ENCODE peak calls at places on chromosomes 16 and 17, in ten cellular contexts. G is thyroid gland, H is foreskin fibroblast, T is stomach, M is adrenal gland, D is retinal pigment epithelial cell, N is heart right ventricle, F is cardiac fibroblast, B is bronchial epithelial cell, I is fibroblast of pulmonary artery. L is an unnamed sample.
A peak's percentile ranks its signal among the peaks of the same experiment; 100 is the strongest.

GRCh38 chr17:78356163-78356713 is 3.6 kb downstream of the SOCS3 start:
- DNase-seq in H (peak; percentile 87), M (peak; percentile 71), F (peak; percentile 89), N (no peak), B (peak; percentile 98), G (no peak), D (peak; percentile 71), I (peak; percentile 75), T (peak; percentile 54), L (peak; percentile 71)

GRCh38 chr17:83171661-83172060 is 92.3 kb downstream of the METRNL start:
- DNase-seq in M (no peak), T (no peak), G (no peak), B (no peak), I (no peak), F (no peak), D (no peak), H (no peak), N (no peak), L (no peak)

GRCh38 chr16:55559233-55559632 is 7.3 kb upstream of the CAPNS2 start:
- DNase-seq in B (peak; percentile 52), N (no peak), I (peak; percentile 61), F (peak; percentile 43), G (peak; percentile 42), M (no peak), D (no peak), T (no peak), H (peak; percentile 32), L (no peak)

GRCh38 chr17:67353929-67354557 is 12.3 kb downstream of the PSMD12 start:
- DNase-seq in F (no peak), D (no peak), I (no peak), B (no peak), N (no peak), M (no peak), T (no peak), H (no peak), G (no peak), L (no peak)

GRCh38 chr17:14095630-14096029 is 26.3 kb downstream of the COX10 start:
- DNase-seq in H (no peak), G (peak; percentile 10), D (no peak), F (no peak), T (no peak), N (no peak), M (no peak), I (no peak), B (no peak), L (no peak)

GRCh38 chr17:42518046-42518754 is 17.8 kb upstream of the NAGLU start:
- DNase-seq in H (peak; percentile 98), F (peak; percentile 99), D (peak; percentile 76), N (peak; percentile 86), I (peak; percentile 99), M (peak; percentile 93), G (peak; percentile 61), B (peak; percentile 93), T (peak; percentile 79), L (peak; percentile 95)

GRCh38 chr17:31695456-31696090 is 163.5 kb downstream of the COPRS start:
- DNase-seq in T (no peak), D (no peak), B (no peak), I (no peak), N (no peak), H (peak; percentile 51), M (no peak), F (peak; percentile 39), G (no peak), L (no peak)

GRCh38 chr17:77407321-77408277 is 266.8 kb downstream of the SEC14L1 start:
- DNase-seq in M (no peak), H (no peak), D (no peak), T (no peak), I (no peak), B (peak; percentile 56), G (no peak), F (no peak), N (no peak), L (no peak)

GRCh38 chr16:4272114-4272954 is 489 bp downstream of the TFAP4 start:
- DNase-seq in F (peak; percentile 37), B (peak; percentile 13), D (no peak), M (peak; percentile 62), T (peak; percentile 45), I (no peak), G (peak; percentile 34), H (no peak), N (peak; percentile 66), L (no peak)

GRCh38 chr17:68302666-68303065 is 11.4 kb downstream of the ARSG start:
- DNase-seq in M (no peak), G (peak; percentile 19), D (no peak), F (no peak), I (no peak), T (no peak), H (no peak), B (no peak), N (no peak), L (no peak)

DNA sequence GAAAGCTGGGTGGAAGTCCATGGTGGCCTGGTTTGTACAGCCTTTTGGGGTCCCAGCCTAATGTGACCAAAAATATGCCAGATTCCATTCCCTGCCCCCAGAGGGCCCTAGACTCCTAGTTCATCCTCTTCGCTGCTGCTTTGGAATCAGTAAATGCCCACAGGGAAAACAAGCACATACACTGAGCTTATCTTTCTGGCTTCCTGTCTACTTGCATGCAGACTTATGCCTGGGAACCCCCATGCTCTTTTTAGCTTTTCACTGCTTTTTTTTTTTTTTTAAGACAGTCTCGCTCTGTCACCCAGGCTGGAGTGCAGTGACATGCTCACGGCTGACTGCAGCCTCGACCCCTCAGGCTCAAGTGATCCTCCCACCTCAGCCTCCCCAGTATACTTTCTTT is 6.2 kb upstream of the CD300LG start:
- DNase-seq in M (no peak), I (peak; percentile 69), B (no peak), H (no peak), F (peak; percentile 26), N (no peak), D (no peak), G (no peak), T (no peak), L (no peak)
- TF ChIP-seq CTCF in M (peak; percentile 10), I (peak; percentile 54), B (peak; percentile 19), H (no peak), F (peak; percentile 31), N (peak; percentile 29), D (peak; percentile 50), G (no peak), T (no peak), L (peak; percentile 20)

DNA sequence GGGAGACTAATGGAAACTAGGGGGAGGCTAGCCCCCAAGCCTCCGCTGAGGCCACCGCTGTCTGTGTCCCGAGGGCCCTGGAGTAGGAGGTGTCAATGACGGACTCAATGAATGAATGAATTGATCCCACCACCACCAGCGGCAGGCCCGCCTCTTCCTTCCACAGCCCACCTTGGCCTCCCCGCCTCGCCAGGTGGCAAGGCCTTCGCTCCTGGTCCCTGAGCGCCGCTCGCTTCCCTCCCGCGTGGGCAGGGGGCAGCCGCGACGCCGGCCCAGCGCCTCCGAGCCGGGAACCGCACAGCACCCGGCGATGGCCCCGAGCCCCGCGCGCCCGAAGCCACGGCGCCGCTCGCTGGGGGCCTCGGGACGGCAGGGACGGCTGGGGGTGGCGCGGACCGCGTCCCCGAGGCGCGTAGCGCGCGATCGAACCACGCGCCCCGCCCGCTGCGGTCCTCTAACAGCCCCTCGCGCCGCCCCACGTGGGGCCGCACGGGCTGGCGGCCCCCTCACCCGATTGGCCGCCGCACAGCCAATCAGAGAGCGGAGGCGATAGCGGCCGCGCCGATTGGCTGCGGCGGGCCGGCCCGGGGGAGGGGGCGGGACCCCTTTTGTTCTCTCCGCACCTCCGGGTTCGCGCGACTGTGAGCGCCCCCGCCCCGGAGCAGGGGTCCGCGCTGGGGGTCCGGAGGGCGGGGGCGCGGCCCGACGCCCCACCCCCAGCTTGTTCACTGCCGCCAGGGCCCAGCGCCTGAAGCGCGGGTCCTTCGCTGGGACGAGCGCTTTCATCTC is 31.4 kb downstream of the ACTG1 start:
- DNase-seq in D (no peak), N (peak; percentile 72), F (peak; percentile 38), B (no peak), I (peak; percentile 62), M (peak; percentile 75), G (peak; percentile 76), H (peak; percentile 59), T (peak; percentile 78), L (no peak)
- H3K4me3 ChIP-seq in D (peak overlapping the region; percentile 33), N (peak overlapping the region; percentile 50), F (peak overlapping the region; percentile 34), B (peak overlapping the region; percentile 34), I (peak overlapping the region; percentile 21), M (no peak overlapping the region), G (peak overlapping the region; percentile 41), H (peak overlapping the region; percentile 42), T (peak overlapping the region; percentile 60), L (no peak overlapping the region)

GRCh38 chr17:65455972-65456343 is 105.5 kb downstream of the AXIN2 start:
- DNase-seq in M (peak; percentile 20), F (peak; percentile 21), B (no peak), T (no peak), G (peak; percentile 65), H (peak; percentile 8), N (peak; percentile 21), I (peak; percentile 48), D (peak; percentile 13), L (no peak)
- TF ChIP-seq CTCF in M (peak; percentile 37), F (peak; percentile 17), B (peak; percentile 23), T (peak; percentile 16), G (peak; percentile 59), H (peak; percentile 44), N (peak; percentile 50), I (peak; percentile 42), D (peak; percentile 70), L (peak; percentile 38)

DNA sequence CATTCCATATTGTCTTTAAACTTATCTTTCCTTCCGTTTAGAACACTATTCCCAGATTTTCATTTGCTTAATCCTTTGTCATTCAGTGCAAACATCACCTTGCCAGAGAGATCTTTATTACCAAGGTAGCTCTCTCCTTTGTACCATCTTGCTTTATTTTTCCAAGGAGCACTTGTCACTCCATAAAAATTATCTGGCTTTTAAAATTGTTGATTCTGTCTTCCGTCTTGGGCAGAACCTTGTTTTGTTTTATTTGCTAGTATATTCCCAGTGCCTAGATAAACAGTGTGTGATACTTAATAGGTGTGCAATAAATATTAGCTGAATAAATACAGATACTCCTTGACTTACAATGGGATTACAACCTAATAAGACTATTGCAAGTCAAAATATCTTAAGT is 327.7 kb downstream of the UTP18 start:
- DNase-seq in N (no peak), T (no peak), M (no peak), D (no peak), F (no peak), G (no peak), I (no peak), B (no peak), H (no peak), L (no peak)
- H3K4me3 ChIP-seq in N (no peak overlapping the region), T (no peak overlapping the region), M (no peak overlapping the region), D (no peak overlapping the region), F (no peak overlapping the region), G (no peak overlapping the region), I (no peak overlapping the region), B (no peak overlapping the region), H (no peak overlapping the region), L (no peak overlapping the region)

DNA sequence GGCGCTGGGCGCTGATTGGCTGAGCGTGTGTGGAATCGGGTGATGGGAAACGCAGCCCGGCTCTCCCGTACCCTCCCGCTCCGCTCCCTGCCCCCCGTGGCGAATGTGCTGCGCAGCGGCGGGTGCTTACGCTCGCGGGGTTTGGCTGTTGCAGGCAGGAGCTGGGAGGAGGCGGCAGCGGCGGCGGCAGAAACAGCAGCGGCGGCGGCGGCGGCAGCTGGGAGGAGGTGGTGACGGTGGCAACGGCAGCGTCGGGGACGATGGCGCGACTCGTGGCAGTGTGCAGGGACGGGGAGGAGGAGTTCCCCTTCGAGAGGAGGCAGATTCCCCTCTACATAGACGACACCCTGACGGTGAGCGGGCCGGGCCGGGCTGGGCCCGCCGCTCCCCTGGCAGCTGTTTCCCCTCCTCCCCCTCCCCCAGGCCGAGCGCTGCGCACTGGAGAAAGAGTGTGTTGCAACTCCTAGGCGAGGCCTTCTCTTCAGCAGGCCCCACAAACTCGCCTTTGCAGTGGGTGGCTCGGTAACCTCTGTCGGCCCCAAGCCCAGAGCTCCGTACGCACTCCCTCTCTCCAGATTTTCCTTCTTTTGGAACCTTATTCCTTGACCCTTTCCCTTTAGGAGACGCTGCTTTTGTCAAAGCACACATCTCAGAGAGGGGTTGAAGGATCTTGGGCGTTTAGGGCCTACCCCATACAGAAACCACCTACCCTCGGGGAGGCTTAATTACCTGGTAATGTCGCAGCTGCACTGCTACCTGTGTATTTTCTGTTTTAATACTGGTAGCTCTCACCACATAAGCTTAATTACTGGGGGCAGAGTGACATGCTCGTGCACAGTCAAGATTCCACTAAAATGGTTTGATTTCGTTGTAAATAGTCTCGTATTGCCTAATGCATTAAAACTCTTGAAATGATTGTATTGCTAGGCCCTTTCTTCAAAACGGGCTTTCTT is 1.0 kb downstream of the GGNBP2 start:
- DNase-seq in H (peak; percentile 99), M (peak; percentile 97), F (peak; percentile 97), G (peak; percentile 98), N (peak; percentile 97), T (peak; percentile 97), D (peak; percentile 94), I (peak; percentile 98), B (peak; percentile 84), L (peak; percentile 80)
- TF ChIP-seq CTCF in H (no peak), M (no peak), F (no peak), G (no peak), N (no peak), T (no peak), D (peak; percentile 1), I (no peak), B (no peak), L (no peak)